ENCODE peak calls at places on chromosome 1, in eight cellular contexts. X is HL-60; E is H9; A is IMR-90; P is CD4-positive, alpha-beta memory T cell; H is caudate nucleus; O is PC-3; R is astrocyte. Y is an unnamed sample.

GRCh38 chr1:189693140-189693539 is 784.5 kb downstream of the BRINP3 start:
- DNase-seq in X (no peak), E (no peak), A (no peak), P (no peak), H (no peak), O (peak; percentile 9), R (no peak), Y (no peak)

GRCh38 chr1:25006770-25007169 is 76.7 kb upstream of the RUNX3 start:
- DNase-seq in X (no peak), E (no peak), A (peak; percentile 36), P (no peak), H (no peak), O (no peak), R (peak; percentile 29), Y (no peak)

GRCh38 chr1:225514671-225515081 is 86.8 kb upstream of the LBR start:
- DNase-seq in X (no peak), E (no peak), A (no peak), P (no peak), H (no peak), O (peak; percentile 81), R (peak; percentile 27), Y (no peak)

GRCh38 chr1:103025858-103026409 is 82.4 kb downstream of the COL11A1 start:
- DNase-seq in X (no peak), E (no peak), A (no peak), P (no peak), H (no peak), O (no peak), R (no peak), Y (no peak)

GRCh38 chr1:203842559-203842876 is 18.9 kb upstream of the SNRPE start:
- DNase-seq in X (no peak), E (no peak), A (no peak), P (no peak), H (no peak), O (no peak), R (no peak), Y (no peak)

GRCh38 chr1:185487943-185488342 is 170.9 kb upstream of the IVNS1ABP start:
- DNase-seq in X (no peak), E (no peak), A (no peak), P (no peak), H (no peak), O (no peak), R (no peak), Y (no peak)

GRCh38 chr1:38941527-38942019 is at the start of gene RHBDL2:
- DNase-seq in X (no peak), E (peak; percentile 29), A (peak; percentile 38), P (no peak), H (peak; percentile 36), O (peak; percentile 85), R (peak; percentile 44), Y (no peak)

GRCh38 chr1:16009030-16009460 is 5.0 kb downstream of the SRARP start:
- DNase-seq in X (peak; percentile 64), E (peak; percentile 90), A (peak; percentile 67), P (peak; percentile 60), H (peak; percentile 39), O (peak; percentile 83), R (peak; percentile 30), Y (peak; percentile 86)

GRCh38 chr1:190479537-190479936 is 1.9 kb upstream of the BRINP3 start:
- DNase-seq in X (no peak), E (no peak), A (no peak), P (no peak), H (no peak), O (no peak), R (no peak), Y (no peak)

GRCh38 chr1:154328318-154329151 is 3.2 kb downstream of the ATP8B2 start:
- DNase-seq in X (peak; percentile 39), E (peak; percentile 80), A (peak; percentile 62), P (peak; percentile 82), H (peak; percentile 68), O (peak; percentile 74), R (peak; percentile 46), Y (peak; percentile 90)

GRCh38 chr1:152035406-152036315 is 1.1 kb downstream of the S100A11 start:
- DNase-seq in X (no peak), E (no peak), A (no peak), P (no peak), H (no peak), O (peak; percentile 60), R (no peak), Y (peak; percentile 46)

GRCh38 chr1:202200112-202200548 is 6.5 kb downstream of the LGR6 start:
- DNase-seq in X (no peak), E (peak; percentile 54), A (peak; percentile 6), P (no peak), H (no peak), O (peak; percentile 81), R (no peak), Y (no peak)

GRCh38 chr1:20081331-20081810 is 11.4 kb downstream of the PLA2G5 start:
- DNase-seq in X (no peak), E (no peak), A (no peak), P (no peak), H (no peak), O (no peak), R (no peak), Y (no peak)

GRCh38 chr1:218350909-218351616 is 5.9 kb downstream of the TGFB2 start:
- DNase-seq in X (no peak), E (no peak), A (peak; percentile 89), P (no peak), H (no peak), O (peak; percentile 55), R (peak; percentile 91), Y (no peak)

GRCh38 chr1:32001863-32002262 is 11.8 kb upstream of the KHDRBS1 start:
- DNase-seq in X (no peak), E (no peak), A (no peak), P (no peak), H (no peak), O (no peak), R (no peak), Y (no peak)

GRCh38 chr1:228275435-228276342 is 67.8 kb downstream of the OBSCN start:
- DNase-seq in X (peak; percentile 67), E (peak; percentile 95), A (peak; percentile 82), P (peak; percentile 85), H (no peak), O (peak; percentile 89), R (peak; percentile 74), Y (peak; percentile 89)
- H3K27ac ChIP-seq in X (no peak overlapping the region), E (no peak overlapping the region), A (peak overlapping the region; percentile 80), P (peak overlapping the region; percentile 53), H (no peak overlapping the region), O (no peak overlapping the region), R (no peak overlapping the region), Y (no peak overlapping the region)

GRCh38 chr1:232511172-232511571 is 118.8 kb downstream of the SIPA1L2 start:
- DNase-seq in X (no peak), E (no peak), A (no peak), P (no peak), H (no peak), O (peak; percentile 52), R (no peak), Y (no peak)

GRCh38 chr1:232509570-232509969 is 120.4 kb downstream of the SIPA1L2 start:
- DNase-seq in X (no peak), E (no peak), A (peak; percentile 29), P (no peak), H (no peak), O (no peak), R (peak; percentile 27), Y (no peak)

GRCh38 chr1:232507571-232507970 is 122.4 kb downstream of the SIPA1L2 start:
- DNase-seq in X (no peak), E (no peak), A (no peak), P (no peak), H (no peak), O (no peak), R (no peak), Y (no peak)

GRCh38 chr1:232510367-232511110 is 119.4 kb downstream of the SIPA1L2 start:
- DNase-seq in X (no peak), E (no peak), A (no peak), P (no peak), H (no peak), O (peak; percentile 71), R (no peak), Y (no peak)

DNA sequence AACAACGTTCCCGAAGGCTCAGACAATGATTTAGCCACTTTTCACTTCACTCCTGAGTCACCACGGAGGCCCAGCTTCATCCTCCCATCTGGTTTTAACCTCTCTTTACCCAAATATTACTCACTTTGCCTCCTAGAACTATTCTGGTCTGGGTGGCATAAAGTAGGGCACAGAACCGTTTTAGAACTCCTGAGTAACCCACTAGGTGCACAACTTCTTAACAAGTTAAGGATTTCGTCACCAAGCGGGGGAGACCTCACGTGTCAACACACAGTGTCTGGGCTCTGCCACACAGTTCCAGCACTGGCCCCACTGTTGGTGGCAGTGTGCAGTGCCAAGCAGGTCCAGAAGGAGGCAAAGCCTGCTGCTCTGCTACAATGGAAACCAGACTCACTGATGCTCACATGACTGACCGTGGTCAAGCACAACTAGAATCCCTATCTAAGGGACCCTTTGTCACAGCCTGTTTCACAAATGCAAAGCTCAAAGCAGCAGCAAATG is 121.7 kb downstream of the SIPA1L2 start:
- DNase-seq in X (no peak), E (no peak), A (no peak), P (no peak), H (peak; percentile 19), O (peak; percentile 14), R (peak; percentile 46), Y (no peak)
- H3K27ac ChIP-seq in X (no peak overlapping the region), E (no peak overlapping the region), A (no peak overlapping the region), P (no peak overlapping the region), H (no peak overlapping the region), O (no peak overlapping the region), R (no peak overlapping the region), Y (no peak overlapping the region)

DNA sequence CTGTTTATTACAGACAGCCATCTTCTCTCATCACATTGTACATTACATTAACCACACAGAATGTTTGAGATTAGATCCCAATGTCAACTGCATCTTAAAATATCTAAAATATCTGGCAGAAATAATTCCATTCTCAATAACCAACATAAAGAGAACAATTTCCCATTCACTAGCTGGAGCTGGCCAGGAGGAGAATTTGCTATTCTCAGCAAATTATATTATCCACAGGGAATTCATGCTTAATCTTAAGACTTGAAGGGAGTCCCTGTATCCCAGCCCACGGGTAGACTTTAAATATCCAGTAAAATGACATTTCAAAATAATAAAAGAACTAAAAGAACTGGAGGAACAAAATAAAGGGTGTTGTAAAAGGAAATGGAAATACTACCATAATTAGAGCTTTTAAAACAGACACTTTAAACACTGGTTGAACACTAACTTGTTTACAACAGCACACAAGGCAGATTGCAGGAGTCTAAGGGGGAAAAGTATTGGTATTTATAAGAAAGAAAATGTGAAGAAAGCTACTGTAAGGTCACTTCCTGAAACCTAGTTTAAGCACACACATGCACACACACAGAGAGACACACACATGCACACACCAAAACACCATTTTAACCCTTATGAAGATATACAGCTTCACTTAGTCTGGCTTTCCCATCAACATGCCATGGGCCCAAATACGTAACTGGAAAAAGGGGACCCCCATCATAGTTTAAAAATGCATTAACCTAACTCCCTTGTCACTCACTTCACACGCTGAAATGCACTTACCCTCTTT is 107.1 kb downstream of the PTPN14 start:
- DNase-seq in X (no peak), E (no peak), A (no peak), P (no peak), H (no peak), O (no peak), R (no peak), Y (peak; percentile 70)
- H3K27ac ChIP-seq in X (no peak overlapping the region), E (no peak overlapping the region), A (no peak overlapping the region), P (no peak overlapping the region), H (no peak overlapping the region), O (peak overlapping the region; percentile 95), R (peak overlapping the region; percentile 97), Y (peak overlapping the region; percentile 99)

GRCh38 chr1:53260631-53261247 is 22.4 kb upstream of the MAGOH start:
- DNase-seq in X (no peak), E (no peak), A (no peak), P (no peak), H (no peak), O (no peak), R (no peak), Y (no peak)
- H3K27ac ChIP-seq in X (no peak overlapping the region), E (no peak overlapping the region), A (no peak overlapping the region), P (no peak overlapping the region), H (no peak overlapping the region), O (no peak overlapping the region), R (no peak overlapping the region), Y (no peak overlapping the region)